ENCODE peak calls at places on chromosomes 1 and 21, in seven cellular contexts. J is HCT116, B is heart left ventricle, U is IMR-90, G is prostate gland, K is K562, N is lower leg skin. R is an unnamed sample.
A peak's percentile ranks its signal among the peaks of the same experiment; 100 is the strongest.

GRCh38 chr1:36908096-36908495 is 126.2 kb downstream of the GRIK3 start:
- DNase-seq in B (no peak), J (no peak), N (no peak), K (no peak), U (no peak), G (no peak), R (no peak)

GRCh38 chr1:88998716-88999115 is 6.3 kb upstream of the KYAT3 start:
- DNase-seq in U (peak; percentile 69), B (no peak), J (peak; percentile 49), G (peak; percentile 59), N (no peak), K (peak; percentile 38), R (no peak)

GRCh38 chr1:156760796-156761104 is 6.6 kb upstream of the PRCC start:
- DNase-seq in N (no peak), J (no peak), B (no peak), G (no peak), K (no peak), U (no peak), R (no peak)

GRCh38 chr1:202615501-202616354 is 94.5 kb downstream of the SYT2 start:
- DNase-seq in K (no peak), U (peak; percentile 45), N (no peak), B (peak; percentile 44), J (no peak), G (no peak), R (no peak)

GRCh38 chr1:239428311-239428710 is 41.9 kb downstream of the CHRM3 start:
- DNase-seq in K (no peak), G (no peak), B (no peak), J (no peak), N (no peak), U (no peak), R (no peak)

GRCh38 chr1:231603598-231604275 is 22.9 kb upstream of the DISC1 start:
- DNase-seq in G (peak; percentile 18), J (peak; percentile 51), N (no peak), K (peak; percentile 53), U (peak; percentile 54), B (no peak), R (no peak)

GRCh38 chr1:154342836-154343472 is 17.6 kb downstream of the ATP8B2 start:
- DNase-seq in B (no peak), G (no peak), U (no peak), N (no peak), J (no peak), K (no peak), R (no peak)

GRCh38 chr1:159986093-159986492 is 32.1 kb upstream of the SLAMF9 start:
- DNase-seq in G (no peak), B (no peak), N (no peak), U (no peak), K (no peak), J (no peak), R (no peak)

GRCh38 chr21:34198232-34199120 is 125.1 kb downstream of the MRPS6 start:
- DNase-seq in G (no peak), N (no peak), B (no peak), J (no peak), K (no peak), U (no peak), R (no peak)

GRCh38 chr1:101267082-101267481 is 30.3 kb downstream of the S1PR1 start:
- DNase-seq in K (no peak), U (no peak), G (no peak), B (no peak), J (no peak), N (no peak), R (no peak)

GRCh38 chr1:38133304-38133703 is 86.7 kb upstream of the POU3F1 start:
- DNase-seq in N (no peak), J (no peak), B (no peak), G (no peak), K (no peak), U (no peak), R (no peak)

GRCh38 chr1:70017770-70018169 is 187.6 kb downstream of the LRRC40 start:
- DNase-seq in G (no peak), U (peak; percentile 38), B (no peak), K (no peak), J (no peak), N (no peak), R (no peak)

GRCh38 chr1:34688358-34688757 is 66.5 kb upstream of the GJB5 start:
- DNase-seq in N (no peak), U (no peak), K (no peak), G (no peak), B (no peak), J (no peak), R (no peak)

GRCh38 chr1:221251580-221251979 is 372.3 kb downstream of the HLX start:
- DNase-seq in K (no peak), B (no peak), N (no peak), U (no peak), J (no peak), G (no peak), R (no peak)

GRCh38 chr1:110466646-110467280 is 15.8 kb downstream of the PROK1 start:
- DNase-seq in B (no peak), K (no peak), N (no peak), U (no peak), J (no peak), G (no peak), R (no peak)
- TF ChIP-seq POLR2A in B (no peak), K (no peak), N (no peak), U (no peak), J (no peak), G (no peak), R (no peak)

GRCh38 chr1:41727749-41728115 is 191.0 kb downstream of the HIVEP3 start:
- DNase-seq in B (no peak), N (no peak), J (no peak), K (no peak), G (no peak), U (no peak), R (no peak)

GRCh38 chr1:41728403-41729202 is 190.1 kb downstream of the HIVEP3 start:
- DNase-seq in B (no peak), K (no peak), G (no peak), N (no peak), J (no peak), U (no peak), R (no peak)

GRCh38 chr1:41724248-41724647 is 194.5 kb downstream of the HIVEP3 start:
- DNase-seq in B (no peak), U (peak; percentile 54), N (no peak), J (no peak), K (no peak), G (no peak), R (no peak)

GRCh38 chr1:41730806-41731205 is 187.9 kb downstream of the HIVEP3 start:
- DNase-seq in G (no peak), U (no peak), J (no peak), N (no peak), K (no peak), B (no peak), R (no peak)

DNA sequence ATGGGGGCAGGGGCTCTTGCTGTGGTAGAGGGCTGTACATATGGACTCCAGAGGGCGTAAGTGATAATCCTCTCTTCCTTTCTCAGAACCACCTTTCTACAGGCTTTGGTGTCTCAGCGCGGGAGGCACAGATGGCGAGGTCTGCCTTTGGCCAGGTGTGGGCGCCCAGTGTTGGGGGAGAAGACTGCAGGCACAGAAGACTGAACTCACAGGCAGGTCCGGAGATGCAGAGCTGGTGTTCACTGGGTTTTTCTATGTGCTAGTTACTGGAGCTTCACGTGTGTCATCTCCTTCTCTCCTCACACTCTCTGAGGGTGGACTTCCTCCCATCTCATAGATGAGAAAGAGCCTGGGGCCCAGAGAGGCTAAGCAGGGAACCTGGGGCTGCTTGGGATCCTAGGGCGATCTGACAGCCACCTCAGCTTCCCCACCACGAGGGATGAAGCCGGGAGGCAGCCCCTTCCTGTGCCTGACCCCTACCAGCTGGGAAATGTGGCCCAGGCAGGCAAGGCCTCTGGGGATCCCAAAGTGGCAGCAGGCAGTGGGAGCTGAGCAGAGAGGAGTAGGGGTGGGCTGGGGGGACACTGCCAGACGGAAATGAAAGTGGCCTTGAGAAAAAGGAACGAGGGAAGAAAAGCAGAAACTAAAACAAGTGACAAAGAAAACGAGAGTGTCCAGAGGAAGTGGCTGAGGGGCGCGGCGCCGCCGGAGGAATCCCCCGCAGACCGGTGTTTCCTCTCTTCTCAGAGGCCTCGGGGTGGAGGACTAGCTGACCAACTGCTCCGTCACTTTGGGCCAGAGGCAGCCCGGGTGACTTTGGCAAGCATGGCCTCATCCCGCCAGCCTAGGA is 191.6 kb downstream of the HIVEP3 start:
- DNase-seq in J (no peak), G (no peak), B (peak; percentile 76), U (no peak), N (peak; percentile 62), K (no peak), R (no peak)
- TF ChIP-seq POLR2A in J (no peak), G (no peak), B (no peak), U (no peak), N (no peak), K (no peak), R (no peak)

GRCh38 chr1:165828581-165829329 is 1.3 kb downstream of the UCK2 start:
- DNase-seq in K (peak; percentile 57), J (peak; percentile 58), G (peak; percentile 64), B (peak; percentile 37), N (peak; percentile 28), U (peak; percentile 90), R (peak; percentile 69)
- TF ChIP-seq POLR2A in K (peak; percentile 77), J (peak; percentile 16), G (peak; percentile 50), B (no peak), N (no peak), U (peak; percentile 73), R (peak; percentile 33)

GRCh38 chr1:52706136-52706670 is 8.1 kb upstream of the COA7 start:
- DNase-seq in U (no peak), G (no peak), N (no peak), B (no peak), K (no peak), J (no peak), R (no peak)

GRCh38 chr1:52707927-52708655 is 9.9 kb upstream of the COA7 start:
- DNase-seq in N (no peak), J (no peak), U (peak; percentile 84), B (no peak), K (no peak), G (no peak), R (peak; percentile 23)

GRCh38 chr1:52697795-52698674 is at the start of gene COA7:
- DNase-seq in N (peak; percentile 70), U (peak; percentile 71), G (peak; percentile 85), B (peak; percentile 91), K (peak; percentile 94), J (peak; percentile 62), R (peak; percentile 76)

GRCh38 chr1:52706941-52707926 is 9.1 kb upstream of the COA7 start:
- DNase-seq in N (no peak), J (no peak), B (no peak), K (no peak), U (no peak), G (no peak), R (no peak)

DNA sequence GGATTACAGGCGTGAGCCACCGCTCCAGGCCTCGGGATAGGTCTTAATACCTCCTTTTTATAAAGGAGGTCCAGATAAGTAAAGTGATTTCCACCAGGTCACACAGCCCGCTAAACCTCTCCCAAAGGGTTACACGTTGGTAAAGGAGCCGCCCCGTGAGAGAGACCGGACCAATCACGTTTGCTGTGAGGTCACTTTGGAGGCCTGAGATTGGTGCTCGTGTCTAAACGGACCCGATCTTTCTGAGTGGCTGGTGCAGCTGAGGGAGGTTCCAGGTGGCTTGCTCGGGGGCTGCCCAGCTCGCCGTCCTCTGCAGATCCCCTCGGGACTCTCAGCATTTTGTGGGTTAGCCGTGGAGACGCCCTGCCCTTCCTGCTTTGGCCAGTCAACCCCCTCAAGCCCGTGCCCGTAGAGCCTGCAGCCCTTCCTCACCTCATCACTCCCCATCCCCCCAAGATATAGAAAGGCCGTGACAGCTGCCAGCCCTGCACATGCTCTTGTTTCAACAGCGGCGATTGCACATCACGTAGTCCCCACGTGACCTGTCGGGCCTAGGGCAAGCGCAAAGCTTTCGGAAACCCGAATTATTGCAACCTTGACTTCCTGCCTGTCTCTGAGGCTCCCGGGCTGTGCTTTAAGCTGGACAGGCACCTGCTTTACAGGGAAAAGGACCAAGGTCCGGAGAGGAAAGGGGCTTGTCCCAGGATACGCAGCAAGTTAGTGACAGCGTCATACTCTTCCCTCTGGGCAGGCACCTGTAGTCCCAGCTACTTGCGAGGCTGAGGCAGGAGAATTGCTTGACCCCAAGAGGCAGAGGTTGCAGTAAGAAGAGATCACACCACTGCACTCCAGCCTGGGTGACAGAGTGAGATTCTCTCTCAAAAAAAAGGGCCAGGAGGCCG is 5.0 kb upstream of the COA7 start:
- DNase-seq in B (peak; percentile 90), J (peak; percentile 80), U (peak; percentile 80), G (peak; percentile 86), K (peak; percentile 97), N (peak; percentile 89), R (peak; percentile 63)
- TF ChIP-seq POLR2A in B (peak; percentile 67), J (no peak), U (no peak), G (peak; percentile 35), K (peak; percentile 71), N (no peak), R (peak; percentile 36)